ENCODE peak calls at places on chromosome 15, in eight cellular contexts. W is IMR-90, U is RWPE2, G is fibroblast of lung, V is iPS DF 6.9, N is spleen, H is psoas muscle, K is transverse colon. D is an unnamed sample.

GRCh38 chr15:92810418-92811138 is 89.5 kb upstream of the CHD2 start:
- DNase-seq in W (peak; percentile 78), U (peak; percentile 84), G (peak; percentile 82), V (no peak), N (peak; percentile 83), H (peak; percentile 62), K (peak; percentile 76), D (peak; percentile 86)

GRCh38 chr15:79041598-79042175 is 48.9 kb downstream of the RASGRF1 start:
- DNase-seq in W (no peak), U (no peak), G (no peak), V (no peak), N (no peak), H (no peak), K (no peak), D (no peak)

GRCh38 chr15:99125061-99125990 is 20.4 kb downstream of the SYNM start:
- DNase-seq in W (no peak), U (peak; percentile 53), G (peak; percentile 6), V (no peak), N (no peak), H (peak; percentile 71), K (no peak), D (no peak)

GRCh38 chr15:78206326-78207109 is 27.8 kb downstream of the ACSBG1 start:
- DNase-seq in W (peak; percentile 14), U (peak; percentile 54), G (peak; percentile 53), V (no peak), N (no peak), H (no peak), K (no peak), D (peak; percentile 15)

GRCh38 chr15:76073554-76073953 is 13.8 kb downstream of the TMEM266 start:
- DNase-seq in W (no peak), U (no peak), G (peak; percentile 17), V (no peak), N (no peak), H (no peak), K (no peak), D (no peak)

GRCh38 chr15:61499371-61499770 is 270.3 kb upstream of the RORA start:
- DNase-seq in W (no peak), U (no peak), G (peak; percentile 13), V (no peak), N (no peak), H (no peak), K (no peak), D (no peak)

GRCh38 chr15:98684995-98685525 is 36.7 kb downstream of the IGF1R start:
- DNase-seq in W (peak; percentile 28), U (no peak), G (peak; percentile 71), V (no peak), N (no peak), H (no peak), K (no peak), D (no peak)

GRCh38 chr15:97081666-97082226 is 751.2 kb downstream of the NR2F2 start:
- DNase-seq in W (no peak), U (no peak), G (no peak), V (no peak), N (no peak), H (no peak), K (no peak), D (no peak)

GRCh38 chr15:73902121-73903020 is 23.9 kb upstream of the LOXL1 start:
- DNase-seq in W (no peak), U (no peak), G (no peak), V (no peak), N (no peak), H (no peak), K (no peak), D (no peak)

GRCh38 chr15:91696981-91697380 is 156.5 kb upstream of the SLCO3A1 start:
- DNase-seq in W (no peak), U (no peak), G (peak; percentile 15), V (no peak), N (no peak), H (no peak), K (no peak), D (no peak)

GRCh38 chr15:39756806-39757522 is 25.7 kb downstream of the FSIP1 start:
- DNase-seq in W (peak; percentile 83), U (no peak), G (peak; percentile 62), V (no peak), N (no peak), H (no peak), K (no peak), D (peak; percentile 48)

GRCh38 chr15:32723171-32723948 is 5.6 kb downstream of the GREM1 start:
- DNase-seq in W (no peak), U (no peak), G (no peak), V (no peak), N (no peak), H (no peak), K (no peak), D (no peak)

GRCh38 chr15:51724199-51724598 is 13.3 kb downstream of the LYSMD2 start:
- DNase-seq in W (no peak), U (no peak), G (no peak), V (no peak), N (no peak), H (no peak), K (no peak), D (no peak)

GRCh38 chr15:74046275-74046674 is 36.1 kb downstream of the GOLGA6A start:
- DNase-seq in W (no peak), U (no peak), G (no peak), V (no peak), N (no peak), H (no peak), K (no peak), D (no peak)

GRCh38 chr15:28112101-28112760 is 13.1 kb upstream of the OCA2 start:
- DNase-seq in W (no peak), U (peak; percentile 55), G (no peak), V (no peak), N (no peak), H (no peak), K (no peak), D (no peak)

GRCh38 chr15:62901916-62902554 is 140.5 kb upstream of the TPM1 start:
- DNase-seq in W (no peak), U (no peak), G (no peak), V (no peak), N (no peak), H (no peak), K (no peak), D (no peak)

GRCh38 chr15:62901087-62901486 is 141.5 kb upstream of the TPM1 start:
- DNase-seq in W (no peak), U (no peak), G (no peak), V (no peak), N (no peak), H (no peak), K (no peak), D (no peak)

GRCh38 chr15:62899090-62899493 is 143.5 kb upstream of the TPM1 start:
- DNase-seq in W (no peak), U (no peak), G (no peak), V (no peak), N (no peak), H (no peak), K (peak; percentile 55), D (peak; percentile 71)

GRCh38 chr15:62902821-62903220 is 139.7 kb upstream of the TPM1 start:
- DNase-seq in W (no peak), U (no peak), G (no peak), V (no peak), N (no peak), H (no peak), K (no peak), D (no peak)

GRCh38 chr15:62900071-62900812 is 142.3 kb upstream of the TPM1 start:
- DNase-seq in W (no peak), U (no peak), G (no peak), V (no peak), N (no peak), H (no peak), K (no peak), D (no peak)
- H3K27ac ChIP-seq in W (no peak overlapping the region), U (peak overlapping the region; percentile 100), G (no peak overlapping the region), V (no peak overlapping the region), N (no peak overlapping the region), H (peak overlapping the region; percentile 60), K (peak overlapping the region; percentile 66), D (no peak overlapping the region)

GRCh38 chr15:65579762-65580161 is 31.2 kb downstream of the INTS14 start:
- DNase-seq in W (no peak), U (no peak), G (no peak), V (no peak), N (no peak), H (no peak), K (no peak), D (no peak)

GRCh38 chr15:65580287-65580686 is 30.6 kb downstream of the INTS14 start:
- DNase-seq in W (peak; percentile 86), U (no peak), G (peak; percentile 73), V (no peak), N (no peak), H (no peak), K (no peak), D (no peak)

GRCh38 chr15:65576669-65577068 is 34.3 kb downstream of the INTS14 start:
- DNase-seq in W (peak; percentile 57), U (no peak), G (peak; percentile 91), V (no peak), N (no peak), H (no peak), K (no peak), D (no peak)

GRCh38 chr15:65577129-65577996 is 33.6 kb downstream of the INTS14 start:
- DNase-seq in W (no peak), U (no peak), G (peak; percentile 59), V (no peak), N (no peak), H (no peak), K (no peak), D (no peak)

DNA sequence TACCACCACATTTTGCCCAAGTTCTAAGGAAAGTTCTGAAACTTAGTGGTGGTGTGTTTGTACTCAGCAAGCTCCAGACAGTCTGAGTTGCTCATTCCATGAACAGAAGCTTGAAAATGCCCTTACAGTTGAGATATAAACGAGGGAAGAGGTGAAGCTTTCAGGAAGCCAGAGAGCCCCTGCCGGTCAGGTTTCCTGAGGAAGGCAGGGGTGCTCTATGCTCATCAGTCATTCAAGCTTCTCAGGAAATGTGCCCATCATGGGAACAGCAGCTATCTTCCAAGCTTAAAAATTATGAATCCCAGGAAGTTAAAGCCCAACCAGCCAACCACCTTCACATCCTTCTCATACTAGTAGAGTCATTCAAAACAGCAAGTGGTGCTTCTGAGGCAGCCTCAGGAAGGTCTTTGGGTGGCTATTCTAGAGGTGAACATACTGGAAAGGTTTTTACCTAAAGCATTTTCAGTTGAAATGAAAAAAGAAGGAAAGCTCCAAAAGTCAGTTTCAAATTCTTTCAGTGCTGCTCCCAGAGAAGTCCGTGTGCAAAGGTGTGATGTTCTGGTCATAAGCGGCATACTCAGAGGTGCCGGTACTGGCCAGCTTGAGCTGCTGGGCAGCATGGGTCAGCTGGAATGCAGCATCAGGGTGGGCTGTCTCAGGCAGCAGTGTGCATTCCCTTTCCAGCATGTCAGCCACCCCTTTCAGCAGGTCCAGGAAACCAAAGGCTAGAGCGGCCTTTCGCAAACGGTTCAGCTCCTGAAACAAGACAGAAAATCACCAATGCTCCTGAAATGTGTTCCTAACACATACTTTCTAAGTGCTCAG is 31.8 kb downstream of the INTS14 start:
- DNase-seq in W (no peak), U (no peak), G (no peak), V (no peak), N (no peak), H (no peak), K (no peak), D (no peak)
- H3K36me3 ChIP-seq in W (peaks cover 29% of the 10 kb centered on the region), U (peaks cover 84% of the 10 kb centered on the region), G (peaks cover 12% of the 10 kb centered on the region), V (peaks cover 11% of the 10 kb centered on the region), N (peaks cover 94% of the 10 kb centered on the region), H (peaks cover 97% of the 10 kb centered on the region), K (peaks cover 26% of the 10 kb centered on the region), D (peaks cover 14% of the 10 kb centered on the region)

GRCh38 chr15:89106200-89106599 is 17.9 kb downstream of the ABHD2 start:
- DNase-seq in W (no peak), U (no peak), G (no peak), V (no peak), N (no peak), H (no peak), K (no peak), D (no peak)
- H3K4me1 ChIP-seq in W (peaks cover 42% of the 10 kb centered on the region), U (peaks cover 51% of the 10 kb centered on the region), G (peaks cover 38% of the 10 kb centered on the region), V (no peaks in the 10 kb centered on the region), N (peaks cover 7% of the 10 kb centered on the region), H (peaks cover 78% of the 10 kb centered on the region), K (peaks cover 15% of the 10 kb centered on the region), D (no peaks in the 10 kb centered on the region)

GRCh38 chr15:71137138-71137518 is 21.9 kb downstream of the THSD4 start:
- DNase-seq in W (no peak), U (no peak), G (no peak), V (no peak), N (no peak), H (no peak), K (peak; percentile 31), D (peak; percentile 59)
- H3K27ac ChIP-seq in W (peak overlapping the region; percentile 77), U (peak overlapping the region; percentile 85), G (peak overlapping the region; percentile 71), V (no peak overlapping the region), N (no peak overlapping the region), H (no peak overlapping the region), K (no peak overlapping the region), D (no peak overlapping the region)